ENCODE peak calls at places on chromosomes 16 and 17, in seven cellular contexts. One of them, this sample, is unnamed.

GRCh38 chr16:89289428-89290395 is 72.2 kb downstream of the ZNF778 start:
- DNase-seq in cardiac muscle cell: peak
- DNase-seq in GM23248: peak
- DNase-seq in uterus: peak
- DNase-seq in upper lobe of right lung: peak
- DNase-seq in H1: peak
- DNase-seq in CD8-positive, alpha-beta memory T cell: peak
- DNase-seq in this sample: peak

GRCh38 chr17:64534187-64534586 is 27.4 kb downstream of the CEP95 start:
- DNase-seq in uterus: no peak
- DNase-seq in upper lobe of right lung: no peak
- DNase-seq in cardiac muscle cell: no peak
- DNase-seq in CD8-positive, alpha-beta memory T cell: no peak
- DNase-seq in H1: no peak
- DNase-seq in GM23248: peak
- DNase-seq in this sample: no peak

GRCh38 chr17:72600934-72601333 is 480.1 kb downstream of the SOX9 start:
- DNase-seq in CD8-positive, alpha-beta memory T cell: no peak
- DNase-seq in cardiac muscle cell: peak
- DNase-seq in GM23248: peak
- DNase-seq in H1: no peak
- DNase-seq in upper lobe of right lung: no peak
- DNase-seq in uterus: no peak
- DNase-seq in this sample: peak

GRCh38 chr17:28327031-28327607 is 8.1 kb downstream of the TMEM97 start:
- DNase-seq in uterus: no peak
- DNase-seq in H1: no peak
- DNase-seq in GM23248: peak
- DNase-seq in cardiac muscle cell: no peak
- DNase-seq in CD8-positive, alpha-beta memory T cell: no peak
- DNase-seq in upper lobe of right lung: no peak
- DNase-seq in this sample: no peak

GRCh38 chr16:20611975-20612471 is 35.9 kb upstream of the ACSM2B start:
- DNase-seq in H1: no peak
- DNase-seq in cardiac muscle cell: peak
- DNase-seq in CD8-positive, alpha-beta memory T cell: no peak
- DNase-seq in uterus: peak
- DNase-seq in GM23248: no peak
- DNase-seq in upper lobe of right lung: peak
- DNase-seq in this sample: no peak

GRCh38 chr17:81241648-81242420 is 2.7 kb downstream of the NDUFAF8 start:
- DNase-seq in GM23248: peak
- DNase-seq in uterus: peak
- DNase-seq in cardiac muscle cell: peak
- DNase-seq in H1: peak
- DNase-seq in upper lobe of right lung: no peak
- DNase-seq in CD8-positive, alpha-beta memory T cell: peak
- DNase-seq in this sample: peak

GRCh38 chr17:41772586-41773189 is 13.8 kb downstream of the JUP start:
- DNase-seq in GM23248: no peak
- DNase-seq in CD8-positive, alpha-beta memory T cell: no peak
- DNase-seq in uterus: no peak
- DNase-seq in upper lobe of right lung: no peak
- DNase-seq in H1: no peak
- DNase-seq in cardiac muscle cell: no peak
- DNase-seq in this sample: no peak

GRCh38 chr17:48908047-48908843 is at the start of gene UBE2Z:
- DNase-seq in H1: peak
- DNase-seq in cardiac muscle cell: peak
- DNase-seq in GM23248: peak
- DNase-seq in upper lobe of right lung: peak
- DNase-seq in CD8-positive, alpha-beta memory T cell: peak
- DNase-seq in uterus: peak
- DNase-seq in this sample: peak

GRCh38 chr17:17537311-17538099 is 41.3 kb upstream of the RASD1 start:
- DNase-seq in upper lobe of right lung: no peak
- DNase-seq in H1: no peak
- DNase-seq in CD8-positive, alpha-beta memory T cell: no peak
- DNase-seq in uterus: no peak
- DNase-seq in cardiac muscle cell: peak
- DNase-seq in GM23248: no peak
- DNase-seq in this sample: no peak

GRCh38 chr17:75001915-75002843 is 10.3 kb upstream of the MRPL58 start:
- DNase-seq in CD8-positive, alpha-beta memory T cell: no peak
- DNase-seq in GM23248: no peak
- DNase-seq in cardiac muscle cell: no peak
- DNase-seq in uterus: no peak
- DNase-seq in upper lobe of right lung: no peak
- DNase-seq in H1: no peak
- DNase-seq in this sample: no peak

GRCh38 chr17:45143101-45143670 is 5.1 kb upstream of the HEXIM1 start:
- DNase-seq in cardiac muscle cell: no peak
- DNase-seq in uterus: no peak
- DNase-seq in H1: no peak
- DNase-seq in upper lobe of right lung: no peak
- DNase-seq in GM23248: peak
- DNase-seq in CD8-positive, alpha-beta memory T cell: no peak
- DNase-seq in this sample: no peak

GRCh38 chr17:41540921-41541625 is 13.0 kb upstream of the KRT19 start:
- DNase-seq in H1: no peak
- DNase-seq in cardiac muscle cell: no peak
- DNase-seq in upper lobe of right lung: no peak
- DNase-seq in GM23248: peak
- DNase-seq in CD8-positive, alpha-beta memory T cell: no peak
- DNase-seq in uterus: no peak
- DNase-seq in this sample: no peak

GRCh38 chr16:73290258-73290657 is 242.3 kb upstream of the ZFHX3 start:
- DNase-seq in cardiac muscle cell: no peak
- DNase-seq in CD8-positive, alpha-beta memory T cell: no peak
- DNase-seq in H1: no peak
- DNase-seq in upper lobe of right lung: no peak
- DNase-seq in GM23248: no peak
- DNase-seq in uterus: no peak
- DNase-seq in this sample: no peak

GRCh38 chr17:49055181-49055927 is 58.2 kb downstream of the IGF2BP1 start:
- DNase-seq in CD8-positive, alpha-beta memory T cell: no peak
- DNase-seq in cardiac muscle cell: no peak
- DNase-seq in GM23248: no peak
- DNase-seq in uterus: no peak
- DNase-seq in upper lobe of right lung: no peak
- DNase-seq in H1: no peak
- DNase-seq in this sample: no peak

GRCh38 chr16:58138852-58139251 is 9.7 kb upstream of the CFAP20 start:
- DNase-seq in cardiac muscle cell: no peak
- DNase-seq in CD8-positive, alpha-beta memory T cell: no peak
- DNase-seq in uterus: no peak
- DNase-seq in H1: no peak
- DNase-seq in GM23248: no peak
- DNase-seq in upper lobe of right lung: no peak
- DNase-seq in this sample: no peak

GRCh38 chr16:23323224-23324030 is 21.3 kb downstream of the SCNN1B start:
- DNase-seq in upper lobe of right lung: no peak
- DNase-seq in cardiac muscle cell: no peak
- DNase-seq in uterus: no peak
- DNase-seq in CD8-positive, alpha-beta memory T cell: no peak
- DNase-seq in H1: no peak
- DNase-seq in GM23248: no peak
- DNase-seq in this sample: no peak

GRCh38 chr16:57632568-57632967 is 4.1 kb downstream of the ADGRG1 start:
- DNase-seq in H1: no peak
- DNase-seq in uterus: no peak
- DNase-seq in cardiac muscle cell: peak
- DNase-seq in upper lobe of right lung: no peak
- DNase-seq in GM23248: no peak
- DNase-seq in CD8-positive, alpha-beta memory T cell: no peak
- DNase-seq in this sample: no peak

GRCh38 chr17:32275060-32276042 is 9.7 kb downstream of the RHBDL3 start:
- DNase-seq in upper lobe of right lung: no peak
- DNase-seq in uterus: peak
- DNase-seq in H1: no peak
- DNase-seq in CD8-positive, alpha-beta memory T cell: no peak
- DNase-seq in GM23248: peak
- DNase-seq in cardiac muscle cell: peak
- DNase-seq in this sample: peak

GRCh38 chr17:27544350-27545131 is 86.4 kb upstream of the LGALS9 start:
- DNase-seq in uterus: no peak
- DNase-seq in H1: no peak
- DNase-seq in CD8-positive, alpha-beta memory T cell: no peak
- DNase-seq in cardiac muscle cell: peak
- DNase-seq in GM23248: no peak
- DNase-seq in upper lobe of right lung: no peak
- DNase-seq in this sample: no peak

GRCh38 chr17:70624208-70624607 is 454.9 kb downstream of the KCNJ2 start:
- DNase-seq in upper lobe of right lung: no peak
- DNase-seq in uterus: no peak
- DNase-seq in cardiac muscle cell: no peak
- DNase-seq in CD8-positive, alpha-beta memory T cell: no peak
- DNase-seq in H1: no peak
- DNase-seq in GM23248: no peak
- DNase-seq in this sample: no peak

GRCh38 chr17:79513805-79514535 is 96.9 kb downstream of the RBFOX3 start:
- DNase-seq in upper lobe of right lung: no peak
- DNase-seq in GM23248: no peak
- DNase-seq in cardiac muscle cell: no peak
- DNase-seq in H1: no peak
- DNase-seq in CD8-positive, alpha-beta memory T cell: no peak
- DNase-seq in uterus: no peak
- DNase-seq in this sample: no peak

GRCh38 chr17:14214271-14214670 is 22.4 kb downstream of the CDRT15 start:
- DNase-seq in H1: no peak
- DNase-seq in GM23248: peak
- DNase-seq in cardiac muscle cell: no peak
- DNase-seq in upper lobe of right lung: no peak
- DNase-seq in CD8-positive, alpha-beta memory T cell: no peak
- DNase-seq in uterus: no peak
- DNase-seq in this sample: no peak

GRCh38 chr16:49857423-49858181 is 1.7 kb upstream of the ZNF423 start:
- DNase-seq in H1: peak
- DNase-seq in upper lobe of right lung: peak
- DNase-seq in cardiac muscle cell: peak
- DNase-seq in uterus: peak
- DNase-seq in GM23248: peak
- DNase-seq in CD8-positive, alpha-beta memory T cell: no peak
- DNase-seq in this sample: peak

GRCh38 chr17:2926019-2926650 is 129.9 kb downstream of the RAP1GAP2 start:
- DNase-seq in upper lobe of right lung: no peak
- DNase-seq in GM23248: peak
- DNase-seq in uterus: no peak
- DNase-seq in cardiac muscle cell: no peak
- DNase-seq in CD8-positive, alpha-beta memory T cell: no peak
- DNase-seq in H1: no peak
- DNase-seq in this sample: no peak

GRCh38 chr17:32187276-32187675 is 45.0 kb downstream of the RHOT1 start:
- DNase-seq in upper lobe of right lung: no peak
- DNase-seq in H1: no peak
- DNase-seq in uterus: no peak
- DNase-seq in cardiac muscle cell: no peak
- DNase-seq in GM23248: no peak
- DNase-seq in CD8-positive, alpha-beta memory T cell: no peak
- DNase-seq in this sample: peak

GRCh38 chr16:66741131-66741900 is 10.1 kb downstream of the DYNC1LI2 start:
- DNase-seq in upper lobe of right lung: peak
- DNase-seq in uterus: peak
- DNase-seq in H1: no peak
- DNase-seq in GM23248: peak
- DNase-seq in cardiac muscle cell: peak
- DNase-seq in CD8-positive, alpha-beta memory T cell: no peak
- DNase-seq in this sample: peak

GRCh38 chr17:59858167-59858790 is 34.5 kb downstream of the TUBD1 start:
- DNase-seq in H1: no peak
- DNase-seq in cardiac muscle cell: no peak
- DNase-seq in CD8-positive, alpha-beta memory T cell: no peak
- DNase-seq in GM23248: peak
- DNase-seq in uterus: no peak
- DNase-seq in upper lobe of right lung: no peak
- DNase-seq in this sample: peak

GRCh38 chr17:33987162-33987561 is 267.9 kb upstream of the CCL2 start:
- DNase-seq in cardiac muscle cell: no peak
- DNase-seq in GM23248: no peak
- DNase-seq in CD8-positive, alpha-beta memory T cell: no peak
- DNase-seq in upper lobe of right lung: no peak
- DNase-seq in uterus: no peak
- DNase-seq in H1: no peak
- DNase-seq in this sample: no peak

GRCh38 chr17:48995871-48996695 is 1.1 kb upstream of the IGF2BP1 start:
- DNase-seq in GM23248: peak
- DNase-seq in H1: peak
- DNase-seq in upper lobe of right lung: no peak
- DNase-seq in CD8-positive, alpha-beta memory T cell: no peak
- DNase-seq in uterus: no peak
- DNase-seq in cardiac muscle cell: no peak
- DNase-seq in this sample: peak

GRCh38 chr16:68332411-68333121 is 21.7 kb downstream of the PRMT7 start:
- DNase-seq in uterus: no peak
- DNase-seq in GM23248: peak
- DNase-seq in upper lobe of right lung: no peak
- DNase-seq in CD8-positive, alpha-beta memory T cell: no peak
- DNase-seq in H1: no peak
- DNase-seq in cardiac muscle cell: peak
- DNase-seq in this sample: no peak
- H3K27ac ChIP-seq in uterus: peak
- H3K27ac ChIP-seq in GM23248: peak
- H3K27ac ChIP-seq in upper lobe of right lung: peak
- H3K27ac ChIP-seq in CD8-positive, alpha-beta memory T cell: no peak
- H3K27ac ChIP-seq in H1: no peak
- H3K27ac ChIP-seq in cardiac muscle cell: peak
- H3K27ac ChIP-seq in this sample: no peak

GRCh38 chr17:12918132-12918531 is 99.7 kb downstream of the ELAC2 start:
- DNase-seq in cardiac muscle cell: peak
- DNase-seq in upper lobe of right lung: no peak
- DNase-seq in GM23248: peak
- DNase-seq in H1: no peak
- DNase-seq in CD8-positive, alpha-beta memory T cell: no peak
- DNase-seq in uterus: no peak
- DNase-seq in this sample: no peak
- H3K4me3 ChIP-seq in cardiac muscle cell: no peak
- H3K4me3 ChIP-seq in upper lobe of right lung: no peak
- H3K4me3 ChIP-seq in GM23248: no peak
- H3K4me3 ChIP-seq in H1: no peak
- H3K4me3 ChIP-seq in CD8-positive, alpha-beta memory T cell: no peak
- H3K4me3 ChIP-seq in uterus: no peak
- H3K4me3 ChIP-seq in this sample: no peak

DNA sequence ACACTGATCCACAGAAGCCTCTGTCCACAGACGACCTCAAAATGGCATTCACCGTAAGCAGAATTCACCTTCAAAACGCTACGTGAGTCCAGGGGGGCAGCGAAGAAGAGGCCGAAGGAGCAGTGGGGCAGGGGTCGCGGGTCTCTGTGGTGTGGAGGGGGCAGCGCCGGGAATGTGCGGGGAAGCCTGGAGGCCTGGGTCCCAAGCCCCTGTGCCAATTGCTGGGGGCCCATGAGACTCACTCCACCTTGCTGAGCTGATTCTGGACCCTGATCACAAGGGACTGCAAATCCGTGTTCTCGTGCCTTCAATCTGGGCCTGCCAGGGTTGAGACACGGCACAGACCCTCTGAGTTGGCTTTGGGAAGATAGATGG is 43.3 kb upstream of the SMPD3 start:
- DNase-seq in upper lobe of right lung: no peak
- DNase-seq in GM23248: no peak
- DNase-seq in CD8-positive, alpha-beta memory T cell: no peak
- DNase-seq in cardiac muscle cell: no peak
- DNase-seq in uterus: no peak
- DNase-seq in H1: no peak
- DNase-seq in this sample: no peak
- H3K27ac ChIP-seq in upper lobe of right lung: no peak
- H3K27ac ChIP-seq in GM23248: no peak
- H3K27ac ChIP-seq in CD8-positive, alpha-beta memory T cell: no peak
- H3K27ac ChIP-seq in cardiac muscle cell: no peak
- H3K27ac ChIP-seq in uterus: no peak
- H3K27ac ChIP-seq in H1: no peak
- H3K27ac ChIP-seq in this sample: no peak

GRCh38 chr16:30649725-30650368 is 913 bp upstream of the PRR14 start:
- DNase-seq in upper lobe of right lung: peak
- DNase-seq in cardiac muscle cell: no peak
- DNase-seq in GM23248: no peak
- DNase-seq in H1: no peak
- DNase-seq in CD8-positive, alpha-beta memory T cell: no peak
- DNase-seq in uterus: no peak
- DNase-seq in this sample: no peak
- H3K4me3 ChIP-seq in upper lobe of right lung: peak
- H3K4me3 ChIP-seq in cardiac muscle cell: no peak
- H3K4me3 ChIP-seq in GM23248: peak
- H3K4me3 ChIP-seq in H1: peak
- H3K4me3 ChIP-seq in CD8-positive, alpha-beta memory T cell: peak
- H3K4me3 ChIP-seq in uterus: peak
- H3K4me3 ChIP-seq in this sample: peak